ENCODE peak calls at places on chromosomes 13 and 19, in ten cellular contexts. D is stomach, M is fibroblast of the aortic adventitia, C is upper lobe of left lung, G is bronchial epithelial cell, U is IMR-90, Z is left ventricle myocardium inferior, N is endodermal cell, K is epithelial cell of esophagus, J is suprapubic skin. R is an unnamed sample.

GRCh38 chr19:1942934-1943555 is 2.1 kb downstream of the CSNK1G2 start:
- DNase-seq in D (no peak), G (no peak), K (no peak), U (no peak), M (no peak), J (no peak), Z (no peak), N (no peak), C (no peak), R (no peak)

GRCh38 chr13:61146158-61146557 is 269.5 kb downstream of the PCDH20 start:
- DNase-seq in D (no peak), K (no peak), G (no peak), M (no peak), C (peak), U (no peak), N (peak), J (no peak), Z (no peak), R (no peak)

GRCh38 chr19:55651236-55651635 is 3.2 kb downstream of the CCDC106 start:
- DNase-seq in N (no peak), M (no peak), G (no peak), K (no peak), U (no peak), D (no peak), J (peak), Z (no peak), C (no peak), R (no peak)

GRCh38 chr13:63435668-63436275 is 2020.1 kb upstream of the PCDH20 start:
- DNase-seq in G (peak), N (no peak), M (peak), K (peak), Z (no peak), J (no peak), D (no peak), C (no peak), U (peak), R (peak)

GRCh38 chr13:70732611-70733010 is 624.4 kb upstream of the KLHL1 start:
- DNase-seq in D (no peak), Z (no peak), G (no peak), J (no peak), K (no peak), M (no peak), C (no peak), N (no peak), U (no peak), R (no peak)

GRCh38 chr13:22176968-22177545 is 506.2 kb downstream of the FGF9 start:
- DNase-seq in N (no peak), C (no peak), Z (no peak), K (no peak), U (peak), J (no peak), D (no peak), G (no peak), M (no peak), R (no peak)

GRCh38 chr19:49324801-49325491 is at the start of gene SLC6A16:
- DNase-seq in Z (no peak), G (no peak), M (no peak), C (peak), U (no peak), N (peak), D (no peak), J (no peak), K (no peak), R (no peak)

GRCh38 chr13:35378939-35379338 is 97.5 kb downstream of the MAB21L1 start:
- DNase-seq in Z (no peak), G (peak), C (no peak), M (peak), K (no peak), N (no peak), D (no peak), J (no peak), U (peak), R (no peak)

GRCh38 chr19:35901854-35902661 is at the start of gene HCST:
- DNase-seq in C (no peak), N (no peak), M (peak), G (peak), Z (no peak), U (peak), K (peak), J (no peak), D (no peak), R (no peak)

GRCh38 chr19:55119053-55119452 is 1.6 kb upstream of the PPP1R12C start:
- DNase-seq in D (no peak), K (peak), N (no peak), Z (no peak), C (no peak), J (no peak), M (no peak), U (no peak), G (no peak), R (no peak)

GRCh38 chr13:45490068-45490467 is 25.3 kb downstream of the COG3 start:
- DNase-seq in C (no peak), J (no peak), G (no peak), N (no peak), D (no peak), U (no peak), K (peak), M (no peak), Z (no peak), R (no peak)

GRCh38 chr13:41960195-41960699 is 662 bp downstream of the VWA8 start:
- DNase-seq in G (peak), K (peak), M (peak), J (no peak), D (no peak), N (peak), Z (no peak), U (peak), C (no peak), R (no peak)

GRCh38 chr13:95745289-95745688 is 68.3 kb downstream of the DNAJC3 start:
- DNase-seq in M (no peak), G (no peak), Z (no peak), K (peak), U (no peak), N (peak), C (no peak), J (no peak), D (no peak), R (no peak)

GRCh38 chr13:95749545-95749944 is 72.6 kb downstream of the DNAJC3 start:
- DNase-seq in U (no peak), J (no peak), G (no peak), N (no peak), M (no peak), K (no peak), C (no peak), Z (no peak), D (no peak), R (no peak)

GRCh38 chr13:95741584-95742563 is 64.9 kb downstream of the DNAJC3 start:
- DNase-seq in U (no peak), N (peak), J (no peak), Z (no peak), C (no peak), D (no peak), K (no peak), G (no peak), M (no peak), R (no peak)

GRCh38 chr13:95743192-95743591 is 66.3 kb downstream of the DNAJC3 start:
- DNase-seq in U (no peak), Z (no peak), G (no peak), M (no peak), J (no peak), D (no peak), N (no peak), C (no peak), K (no peak), R (no peak)

GRCh38 chr13:95745752-95746151 is 68.8 kb downstream of the DNAJC3 start:
- DNase-seq in M (no peak), N (no peak), K (peak), G (no peak), J (no peak), U (no peak), C (no peak), Z (no peak), D (no peak), R (no peak)
- TF ChIP-seq CTCF in M (peak), N (peak), K (peak), G (peak), J (no peak), U (no peak), C (no peak), Z (no peak), D (no peak), R (no peak)

GRCh38 chr13:24922390-24923304 is 158.7 kb downstream of the RNF17 start:
- DNase-seq in N (peak), U (peak), K (peak), M (peak), G (peak), D (peak), C (peak), Z (peak), J (peak), R (peak)
- H3K4me3 ChIP-seq in N (peak), U (peak), K (peak), M (peak), G (peak), D (peak), C (peak), Z (peak), J (peak), R (peak)

GRCh38 chr19:33085570-33086128 is 4.7 kb downstream of the GPATCH1 start:
- DNase-seq in Z (no peak), G (no peak), J (no peak), N (no peak), C (no peak), M (no peak), U (no peak), K (no peak), D (no peak), R (no peak)

GRCh38 chr19:33075519-33075918 is 5.5 kb upstream of the GPATCH1 start:
- DNase-seq in N (no peak), D (no peak), C (no peak), K (no peak), U (no peak), M (no peak), Z (no peak), G (no peak), J (no peak), R (no peak)

GRCh38 chr19:33086955-33087354 is 6.0 kb downstream of the GPATCH1 start:
- DNase-seq in Z (no peak), N (no peak), M (no peak), U (no peak), J (no peak), D (no peak), K (no peak), G (no peak), C (no peak), R (no peak)

DNA sequence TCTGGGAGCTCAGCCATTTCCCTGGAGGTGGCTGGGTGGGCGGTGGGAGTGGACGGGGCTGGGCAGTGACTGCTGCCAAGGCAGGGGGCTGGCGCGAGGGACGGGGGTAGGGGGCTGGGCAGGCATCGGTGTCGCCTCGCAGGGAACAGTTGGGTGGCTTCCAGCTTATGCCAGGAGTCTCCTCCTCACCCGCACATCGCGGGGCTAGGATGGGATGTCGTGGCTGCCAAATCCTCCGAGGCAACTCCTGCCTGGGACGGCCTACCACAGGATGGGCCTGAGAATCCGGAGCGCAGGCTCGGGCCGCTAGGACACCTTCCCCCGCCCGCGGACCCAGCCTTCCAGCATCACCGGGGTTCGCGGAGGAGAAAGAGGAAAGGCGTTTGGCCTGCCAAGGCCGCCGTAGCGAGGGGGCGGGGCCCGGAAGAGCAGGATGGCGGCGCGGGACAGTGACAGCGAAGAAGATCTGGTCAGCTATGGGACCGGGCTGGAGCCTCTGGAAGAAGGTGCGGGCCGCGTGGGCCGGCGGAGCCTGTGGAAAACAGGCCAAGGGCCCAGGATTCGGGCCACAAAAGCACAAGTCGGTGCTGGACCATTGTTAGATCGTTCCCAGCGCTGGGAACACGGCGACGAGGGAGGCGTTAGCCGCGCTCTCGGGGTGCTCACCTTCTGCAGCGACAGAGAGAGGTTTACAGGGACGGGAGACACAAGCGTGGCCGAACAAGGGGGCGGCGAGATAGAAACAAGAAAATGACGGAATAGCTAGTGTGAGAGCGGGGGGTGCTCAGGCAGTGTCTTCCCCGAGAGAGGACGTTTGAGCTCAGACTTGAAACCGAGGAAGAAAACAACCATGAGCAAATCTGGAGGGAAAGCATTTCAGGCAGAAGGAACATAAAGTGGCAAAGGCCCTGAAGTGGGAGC is at the start of gene GPATCH1:
- DNase-seq in Z (peak), D (peak), N (peak), M (peak), J (peak), K (peak), G (peak), U (peak), C (peak), R (no peak)
- TF ChIP-seq CTCF in Z (no peak), D (no peak), N (peak), M (no peak), J (no peak), K (no peak), G (no peak), U (no peak), C (no peak), R (no peak)

GRCh38 chr13:40389081-40389641 is 277.3 kb downstream of the FOXO1 start:
- DNase-seq in U (no peak), M (no peak), N (no peak), D (no peak), G (no peak), C (no peak), K (no peak), Z (no peak), J (no peak), R (no peak)
- H3K4me3 ChIP-seq in U (no peak), M (no peak), N (no peak), D (no peak), G (no peak), C (no peak), K (no peak), Z (no peak), J (no peak), R (no peak)

DNA sequence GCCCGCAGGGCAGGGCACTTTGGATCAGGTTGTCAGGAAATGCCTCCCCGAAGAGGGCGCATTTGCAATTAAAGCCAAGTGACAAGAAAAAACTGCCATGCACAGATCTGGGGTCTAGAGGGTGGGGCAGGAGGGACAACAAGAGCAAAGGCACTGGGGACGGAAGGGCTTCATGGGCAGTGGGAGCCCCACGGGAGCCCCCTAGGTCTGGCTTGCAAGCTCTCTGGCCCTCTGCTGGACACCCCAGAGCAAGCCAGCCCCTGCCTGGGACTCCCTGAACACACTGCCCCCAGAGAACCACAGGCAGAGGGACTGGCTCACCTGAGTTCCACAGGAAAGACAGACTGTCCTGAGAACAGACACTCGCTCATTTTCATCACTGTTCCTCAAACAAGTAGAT is 30.2 kb upstream of the C19orf12 start:
- DNase-seq in K (no peak), Z (no peak), D (no peak), N (peak), C (no peak), G (no peak), J (no peak), M (no peak), U (no peak), R (no peak)
- TF ChIP-seq CTCF in K (no peak), Z (peak), D (no peak), N (peak), C (no peak), G (no peak), J (no peak), M (peak), U (no peak), R (peak)

GRCh38 chr19:42249149-42249750 is 5.7 kb downstream of the ERF start:
- DNase-seq in M (no peak), G (no peak), J (peak), N (no peak), D (no peak), C (peak), Z (no peak), U (no peak), K (no peak), R (no peak)

GRCh38 chr19:42250666-42251531 is 4.0 kb downstream of the ERF start:
- DNase-seq in J (peak), K (peak), U (peak), G (no peak), Z (peak), D (no peak), C (peak), M (peak), N (no peak), R (no peak)

GRCh38 chr19:42249769-42250168 is 5.2 kb downstream of the ERF start:
- DNase-seq in C (no peak), J (no peak), D (no peak), U (no peak), G (no peak), K (no peak), M (no peak), Z (no peak), N (no peak), R (no peak)

GRCh38 chr19:42251572-42251990 is 3.3 kb downstream of the ERF start:
- DNase-seq in Z (no peak), N (no peak), D (no peak), U (no peak), J (no peak), C (no peak), K (peak), M (no peak), G (no peak), R (no peak)

DNA sequence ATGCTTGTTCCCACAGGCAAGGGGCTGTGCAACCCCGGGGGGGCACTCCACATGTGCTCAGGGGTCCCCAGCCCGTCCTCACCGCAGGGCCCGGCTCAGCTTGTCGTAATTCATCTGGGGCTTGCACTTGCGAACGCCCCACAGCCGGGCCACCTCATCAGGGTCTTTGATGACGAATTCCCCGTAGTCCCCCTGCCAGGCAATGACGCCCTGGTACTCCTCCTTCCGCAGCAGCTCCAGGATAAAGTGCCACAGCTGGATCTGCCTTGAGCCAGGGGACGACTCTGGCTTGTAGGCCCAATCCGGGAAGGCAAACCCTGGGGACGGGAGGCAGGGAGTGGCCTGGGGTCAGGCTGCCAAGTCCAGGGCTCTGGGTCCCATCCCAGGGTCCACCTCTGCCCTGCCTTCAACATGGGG is 4.7 kb downstream of the ERF start:
- DNase-seq in M (no peak), J (peak), C (peak), K (no peak), U (no peak), D (no peak), Z (no peak), N (no peak), G (no peak), R (no peak)
- H3K4me3 ChIP-seq in M (peak), J (peak), C (no peak), K (no peak), U (no peak), D (peak), Z (peak), N (no peak), G (no peak), R (no peak)

DNA sequence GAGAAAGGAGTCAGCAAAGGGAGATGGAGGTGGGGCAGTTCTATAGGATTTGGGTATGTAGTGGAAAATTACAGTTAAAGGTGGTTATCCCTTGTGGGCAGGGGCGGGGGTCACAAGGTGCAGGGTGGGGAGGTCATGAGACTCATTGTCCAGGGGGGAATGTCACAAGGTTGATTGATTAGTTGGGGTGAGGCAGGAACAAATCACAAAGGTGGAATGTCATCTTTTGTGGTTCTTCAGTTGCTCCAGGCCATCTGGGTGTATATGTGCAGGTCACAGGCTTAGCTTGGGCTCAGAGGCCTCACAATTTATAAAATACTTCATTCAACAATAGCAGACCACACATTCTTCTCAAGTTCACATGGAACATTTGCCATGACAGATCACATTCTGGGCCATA is 109.6 kb downstream of the ATP11A start:
- DNase-seq in J (no peak), C (no peak), N (no peak), D (no peak), Z (no peak), M (no peak), K (no peak), G (no peak), U (no peak), R (no peak)
- TF ChIP-seq CTCF in J (no peak), C (no peak), N (no peak), D (no peak), Z (no peak), M (no peak), K (no peak), G (no peak), U (no peak), R (no peak)

DNA sequence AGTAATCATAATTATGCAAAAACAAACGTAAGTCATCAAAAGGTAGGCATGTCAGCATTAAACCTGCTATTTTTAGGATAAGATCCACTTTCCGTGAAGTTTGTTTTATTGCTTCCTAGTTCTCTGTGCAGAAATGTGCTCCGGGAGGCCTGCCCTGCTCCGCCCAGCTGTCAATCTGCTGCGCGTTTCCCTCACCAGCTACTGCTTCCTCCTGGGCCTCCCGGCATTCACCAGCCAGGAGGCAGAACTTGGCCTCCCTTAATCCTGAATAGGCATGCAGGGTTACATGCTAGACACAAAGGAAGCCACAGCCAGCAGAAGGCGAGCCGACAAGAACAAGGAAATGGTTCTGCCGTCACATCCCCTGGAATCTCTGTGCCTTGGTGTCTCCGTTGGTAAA is 386.2 kb downstream of the IRS2 start:
- DNase-seq in N (no peak), J (no peak), G (no peak), K (no peak), M (no peak), C (no peak), Z (peak), D (peak), U (no peak), R (no peak)
- H3K4me3 ChIP-seq in N (no peak), J (no peak), G (no peak), K (no peak), M (no peak), C (no peak), Z (no peak), D (no peak), U (no peak), R (no peak)

GRCh38 chr13:57638147-57638890 is 6.8 kb downstream of the PCDH17 start:
- DNase-seq in U (no peak), J (no peak), C (no peak), M (no peak), N (no peak), K (no peak), D (no peak), Z (no peak), G (no peak), R (no peak)

GRCh38 chr13:57635541-57635940 is 4.0 kb downstream of the PCDH17 start:
- DNase-seq in M (no peak), D (no peak), U (no peak), J (no peak), K (no peak), G (no peak), N (no peak), C (no peak), Z (no peak), R (no peak)

GRCh38 chr13:57634829-57635165 is 3.3 kb downstream of the PCDH17 start:
- DNase-seq in G (no peak), J (peak), Z (no peak), U (no peak), C (peak), K (no peak), N (no peak), D (no peak), M (no peak), R (no peak)

GRCh38 chr13:57637515-57637914 is 6.0 kb downstream of the PCDH17 start:
- DNase-seq in J (no peak), N (no peak), G (no peak), Z (no peak), U (no peak), D (no peak), C (no peak), K (no peak), M (no peak), R (no peak)

DNA sequence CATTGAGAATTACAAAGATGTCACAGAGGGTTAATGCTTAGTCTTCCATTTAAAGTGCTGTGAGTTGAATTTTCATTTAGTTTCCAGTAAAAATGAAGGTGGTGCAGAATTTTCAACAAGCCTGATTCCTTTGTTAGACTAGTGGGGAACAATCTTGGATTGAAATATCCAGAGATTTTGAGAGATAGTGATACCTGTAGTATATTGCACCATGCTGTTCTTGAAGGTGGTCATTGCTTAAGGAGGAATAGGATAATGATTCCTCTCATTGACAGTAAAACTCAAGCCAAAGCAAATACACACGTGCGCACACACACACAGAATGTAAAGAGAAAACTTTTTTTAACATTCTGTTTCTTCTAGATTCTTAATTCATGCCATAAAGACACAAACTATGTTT is 5.3 kb downstream of the PCDH17 start:
- DNase-seq in G (no peak), D (no peak), K (no peak), N (no peak), C (no peak), U (no peak), Z (no peak), J (no peak), M (no peak), R (no peak)
- TF ChIP-seq CTCF in G (no peak), D (no peak), K (no peak), N (no peak), C (no peak), U (no peak), Z (no peak), J (no peak), M (no peak), R (no peak)

R was measured in AG04449.